ENCODE peak calls at places on chromosomes 2 and 18, in five cellular contexts. M, L, B, T and W are unnamed samples.

GRCh38 chr2:186588940-186589732 is 720 bp upstream of the ITGAV start:
- DNase-seq in B (no peak), M (no peak), T (peak), L (peak), W (no peak)

GRCh38 chr2:192886636-192887035 is 691.9 kb upstream of the TMEFF2 start:
- DNase-seq in T (no peak), L (no peak), B (no peak), M (no peak), W (no peak)

GRCh38 chr2:212791579-212791978 is 253.0 kb upstream of the ERBB4 start:
- DNase-seq in T (no peak), B (no peak), L (no peak), M (no peak), W (no peak)

GRCh38 chr18:50656396-50656795 is 96.5 kb downstream of the MAPK4 start:
- DNase-seq in T (no peak), L (no peak), B (no peak), M (no peak), W (no peak)

GRCh38 chr2:176535480-176536113 is 266.4 kb downstream of the MTX2 start:
- DNase-seq in B (no peak), L (no peak), T (no peak), M (no peak), W (no peak)

GRCh38 chr18:64403784-64404498 is 255.1 kb upstream of the LINC00305 start:
- DNase-seq in L (no peak), B (no peak), M (no peak), T (no peak), W (no peak)

GRCh38 chr2:239462671-239463506 is 62.1 kb upstream of the HDAC4 start:
- DNase-seq in L (no peak), B (no peak), T (no peak), M (no peak), W (no peak)

GRCh38 chr2:241609859-241610793 is 26.8 kb downstream of the THAP4 start:
- DNase-seq in M (peak), L (peak), T (peak), B (no peak), W (peak)

GRCh38 chr2:213627054-213627710 is 342.9 kb downstream of the SPAG16 start:
- DNase-seq in M (no peak), B (no peak), T (no peak), L (no peak), W (no peak)

GRCh38 chr2:207772081-207772843 is 2.6 kb upstream of the FZD5 start:
- DNase-seq in T (peak), L (no peak), M (no peak), B (no peak), W (no peak)

GRCh38 chr2:234768608-234769196 is 183.1 kb upstream of the SH3BP4 start:
- DNase-seq in M (no peak), L (no peak), T (no peak), B (no peak), W (no peak)

GRCh38 chr2:124046332-124046731 is 21.2 kb downstream of the CNTNAP5 start:
- DNase-seq in B (no peak), L (no peak), M (no peak), T (no peak), W (no peak)

GRCh38 chr2:9984217-9984739 is 32.8 kb downstream of the GRHL1 start:
- DNase-seq in M (peak), B (peak), T (no peak), L (peak), W (no peak)

GRCh38 chr2:110958720-110959119 is 162.0 kb upstream of the BCL2L11 start:
- DNase-seq in T (no peak), M (no peak), L (no peak), B (no peak), W (no peak)

GRCh38 chr2:159713691-159714585 is 1.6 kb downstream of the MARCHF7 start:
- DNase-seq in B (no peak), L (peak), T (no peak), M (no peak), W (no peak)

GRCh38 chr2:121146630-121147029 is 138.4 kb downstream of the TFCP2L1 start:
- DNase-seq in M (no peak), T (no peak), B (no peak), L (no peak), W (no peak)